ENCODE peak calls at places on chromosomes 7 and 10, in six cellular contexts. One of them, this sample, is unnamed.

GRCh38 chr7:104328970-104329825 is 795 bp downstream of the LHFPL3 start:
- DNase-seq in fibroblast of pulmonary artery: no peak
- DNase-seq in cardiac fibroblast: no peak
- DNase-seq in fibroblast of lung: no peak
- DNase-seq in psoas muscle: no peak
- DNase-seq in Panc1: no peak
- DNase-seq in this sample: no peak

GRCh38 chr10:75137533-75138438 is 26.3 kb downstream of the SAMD8 start:
- DNase-seq in fibroblast of pulmonary artery: no peak
- DNase-seq in cardiac fibroblast: peak; percentile 29
- DNase-seq in fibroblast of lung: peak; percentile 67
- DNase-seq in psoas muscle: no peak
- DNase-seq in Panc1: peak; percentile 24
- DNase-seq in this sample: no peak

GRCh38 chr10:87925570-87925969 is 62.1 kb downstream of the PTEN start:
- DNase-seq in fibroblast of pulmonary artery: peak; percentile 51
- DNase-seq in cardiac fibroblast: peak; percentile 48
- DNase-seq in fibroblast of lung: peak; percentile 57
- DNase-seq in psoas muscle: no peak
- DNase-seq in Panc1: no peak
- DNase-seq in this sample: no peak

GRCh38 chr10:133324198-133324792 is 12.4 kb downstream of the CALY start:
- DNase-seq in fibroblast of pulmonary artery: peak; percentile 42
- DNase-seq in cardiac fibroblast: peak; percentile 63
- DNase-seq in fibroblast of lung: peak; percentile 58
- DNase-seq in psoas muscle: peak; percentile 71
- DNase-seq in Panc1: no peak
- DNase-seq in this sample: no peak

GRCh38 chr7:92717601-92717981 is 118.8 kb downstream of the CDK6 start:
- DNase-seq in fibroblast of pulmonary artery: no peak
- DNase-seq in cardiac fibroblast: no peak
- DNase-seq in fibroblast of lung: peak; percentile 84
- DNase-seq in psoas muscle: no peak
- DNase-seq in Panc1: no peak
- DNase-seq in this sample: no peak

GRCh38 chr7:156903232-156903909 is 10.4 kb upstream of the LMBR1 start:
- DNase-seq in fibroblast of pulmonary artery: peak; percentile 69
- DNase-seq in cardiac fibroblast: peak; percentile 60
- DNase-seq in fibroblast of lung: peak; percentile 75
- DNase-seq in psoas muscle: peak; percentile 65
- DNase-seq in Panc1: no peak
- DNase-seq in this sample: no peak

GRCh38 chr10:6130851-6131470 is 42.1 kb downstream of the RBM17 start:
- DNase-seq in fibroblast of pulmonary artery: no peak
- DNase-seq in cardiac fibroblast: no peak
- DNase-seq in fibroblast of lung: peak; percentile 39
- DNase-seq in psoas muscle: no peak
- DNase-seq in Panc1: no peak
- DNase-seq in this sample: no peak

GRCh38 chr7:98788921-98789320 is 80.9 kb downstream of the TMEM130 start:
- DNase-seq in fibroblast of pulmonary artery: no peak
- DNase-seq in cardiac fibroblast: peak; percentile 56
- DNase-seq in fibroblast of lung: peak; percentile 89
- DNase-seq in psoas muscle: no peak
- DNase-seq in Panc1: no peak
- DNase-seq in this sample: no peak

GRCh38 chr10:13056461-13057077 is 43.4 kb upstream of the OPTN start:
- DNase-seq in fibroblast of pulmonary artery: peak; percentile 31
- DNase-seq in cardiac fibroblast: peak; percentile 43
- DNase-seq in fibroblast of lung: peak; percentile 12
- DNase-seq in psoas muscle: no peak
- DNase-seq in Panc1: no peak
- DNase-seq in this sample: no peak

GRCh38 chr10:86361134-86362128 is 5.2 kb downstream of the GRID1 start:
- DNase-seq in fibroblast of pulmonary artery: no peak
- DNase-seq in cardiac fibroblast: no peak
- DNase-seq in fibroblast of lung: no peak
- DNase-seq in psoas muscle: peak; percentile 14
- DNase-seq in Panc1: no peak
- DNase-seq in this sample: no peak

GRCh38 chr7:29564455-29565185 is 985 bp downstream of the PRR15 start:
- DNase-seq in fibroblast of pulmonary artery: peak; percentile 80
- DNase-seq in cardiac fibroblast: peak; percentile 81
- DNase-seq in fibroblast of lung: peak; percentile 62
- DNase-seq in psoas muscle: peak; percentile 67
- DNase-seq in Panc1: no peak
- DNase-seq in this sample: no peak

GRCh38 chr7:23121175-23121574 is 15.6 kb downstream of the KLHL7 start:
- DNase-seq in fibroblast of pulmonary artery: no peak
- DNase-seq in cardiac fibroblast: no peak
- DNase-seq in fibroblast of lung: no peak
- DNase-seq in psoas muscle: no peak
- DNase-seq in Panc1: no peak
- DNase-seq in this sample: no peak

GRCh38 chr10:131214521-131215244 is 96.8 kb downstream of the TCERG1L start:
- DNase-seq in fibroblast of pulmonary artery: no peak
- DNase-seq in cardiac fibroblast: no peak
- DNase-seq in fibroblast of lung: no peak
- DNase-seq in psoas muscle: peak; percentile 14
- DNase-seq in Panc1: no peak
- DNase-seq in this sample: no peak

GRCh38 chr10:69096045-69096444 is 8.1 kb downstream of the SRGN start:
- DNase-seq in fibroblast of pulmonary artery: no peak
- DNase-seq in cardiac fibroblast: no peak
- DNase-seq in fibroblast of lung: no peak
- DNase-seq in psoas muscle: no peak
- DNase-seq in Panc1: no peak
- DNase-seq in this sample: no peak

GRCh38 chr7:8277394-8277982 is 15.5 kb upstream of the ICA1 start:
- DNase-seq in fibroblast of pulmonary artery: no peak
- DNase-seq in cardiac fibroblast: no peak
- DNase-seq in fibroblast of lung: no peak
- DNase-seq in psoas muscle: no peak
- DNase-seq in Panc1: peak; percentile 24
- DNase-seq in this sample: no peak

GRCh38 chr10:35819736-35820135 is 177.6 kb upstream of the FZD8 start:
- DNase-seq in fibroblast of pulmonary artery: no peak
- DNase-seq in cardiac fibroblast: no peak
- DNase-seq in fibroblast of lung: no peak
- DNase-seq in psoas muscle: no peak
- DNase-seq in Panc1: no peak
- DNase-seq in this sample: no peak

GRCh38 chr7:137169282-137169698 is 174.2 kb downstream of the PTN start:
- DNase-seq in fibroblast of pulmonary artery: peak; percentile 88
- DNase-seq in cardiac fibroblast: peak; percentile 84
- DNase-seq in fibroblast of lung: peak; percentile 78
- DNase-seq in psoas muscle: peak; percentile 45
- DNase-seq in Panc1: peak; percentile 54
- DNase-seq in this sample: no peak

GRCh38 chr7:37824987-37825509 is 23.3 kb upstream of the NME8 start:
- DNase-seq in fibroblast of pulmonary artery: no peak
- DNase-seq in cardiac fibroblast: no peak
- DNase-seq in fibroblast of lung: no peak
- DNase-seq in psoas muscle: no peak
- DNase-seq in Panc1: no peak
- DNase-seq in this sample: no peak

GRCh38 chr10:22372298-22372697 is 27.0 kb downstream of the SPAG6 start:
- DNase-seq in fibroblast of pulmonary artery: no peak
- DNase-seq in cardiac fibroblast: no peak
- DNase-seq in fibroblast of lung: no peak
- DNase-seq in psoas muscle: no peak
- DNase-seq in Panc1: no peak
- DNase-seq in this sample: no peak

GRCh38 chr7:101164071-101164840 is 1.1 kb downstream of the VGF start:
- DNase-seq in fibroblast of pulmonary artery: peak; percentile 66
- DNase-seq in cardiac fibroblast: peak; percentile 72
- DNase-seq in fibroblast of lung: peak; percentile 73
- DNase-seq in psoas muscle: no peak
- DNase-seq in Panc1: no peak
- DNase-seq in this sample: no peak

GRCh38 chr10:77713506-77714280 is 76.1 kb upstream of the KCNMA1 start:
- DNase-seq in fibroblast of pulmonary artery: no peak
- DNase-seq in cardiac fibroblast: no peak
- DNase-seq in fibroblast of lung: peak; percentile 66
- DNase-seq in psoas muscle: no peak
- DNase-seq in Panc1: no peak
- DNase-seq in this sample: no peak

GRCh38 chr7:105932835-105933477 is 30.1 kb upstream of the CDHR3 start:
- DNase-seq in fibroblast of pulmonary artery: peak; percentile 54
- DNase-seq in cardiac fibroblast: peak; percentile 84
- DNase-seq in fibroblast of lung: peak; percentile 80
- DNase-seq in psoas muscle: no peak
- DNase-seq in Panc1: no peak
- DNase-seq in this sample: no peak

GRCh38 chr10:13268841-13269240 is 31.0 kb downstream of the PHYH start:
- DNase-seq in fibroblast of pulmonary artery: peak; percentile 36
- DNase-seq in cardiac fibroblast: peak; percentile 22
- DNase-seq in fibroblast of lung: no peak
- DNase-seq in psoas muscle: no peak
- DNase-seq in Panc1: no peak
- DNase-seq in this sample: no peak

GRCh38 chr10:79293841-79294705 is 53.2 kb upstream of the PPIF start:
- DNase-seq in fibroblast of pulmonary artery: peak; percentile 29
- DNase-seq in cardiac fibroblast: peak; percentile 23
- DNase-seq in fibroblast of lung: peak; percentile 56
- DNase-seq in psoas muscle: no peak
- DNase-seq in Panc1: no peak
- DNase-seq in this sample: no peak

GRCh38 chr7:91533996-91534395 is 269.8 kb downstream of the FZD1 start:
- DNase-seq in fibroblast of pulmonary artery: no peak
- DNase-seq in cardiac fibroblast: no peak
- DNase-seq in fibroblast of lung: no peak
- DNase-seq in psoas muscle: no peak
- DNase-seq in Panc1: no peak
- DNase-seq in this sample: no peak

GRCh38 chr7:106377847-106378361 is 93.1 kb upstream of the NAMPT start:
- DNase-seq in fibroblast of pulmonary artery: no peak
- DNase-seq in cardiac fibroblast: no peak
- DNase-seq in fibroblast of lung: no peak
- DNase-seq in psoas muscle: no peak
- DNase-seq in Panc1: no peak
- DNase-seq in this sample: no peak

GRCh38 chr10:77400041-77400440 is 237.6 kb downstream of the KCNMA1 start:
- DNase-seq in fibroblast of pulmonary artery: no peak
- DNase-seq in cardiac fibroblast: no peak
- DNase-seq in fibroblast of lung: no peak
- DNase-seq in psoas muscle: no peak
- DNase-seq in Panc1: no peak
- DNase-seq in this sample: no peak

GRCh38 chr7:100942038-100942774 is 7.1 kb upstream of the MUC3A start:
- DNase-seq in fibroblast of pulmonary artery: no peak
- DNase-seq in cardiac fibroblast: no peak
- DNase-seq in fibroblast of lung: no peak
- DNase-seq in psoas muscle: no peak
- DNase-seq in Panc1: peak; percentile 59
- DNase-seq in this sample: no peak

GRCh38 chr10:55628260-55628701 is 732.8 kb downstream of the ZWINT start:
- DNase-seq in fibroblast of pulmonary artery: no peak
- DNase-seq in cardiac fibroblast: no peak
- DNase-seq in fibroblast of lung: no peak
- DNase-seq in psoas muscle: no peak
- DNase-seq in Panc1: no peak
- DNase-seq in this sample: no peak

GRCh38 chr10:130398090-130398994 is 262.2 kb downstream of the GLRX3 start:
- DNase-seq in fibroblast of pulmonary artery: no peak
- DNase-seq in cardiac fibroblast: no peak
- DNase-seq in fibroblast of lung: no peak
- DNase-seq in psoas muscle: no peak
- DNase-seq in Panc1: no peak
- DNase-seq in this sample: no peak

GRCh38 chr7:44665531-44666213 is 59.2 kb downstream of the OGDH start:
- DNase-seq in fibroblast of pulmonary artery: peak; percentile 87
- DNase-seq in cardiac fibroblast: peak; percentile 88
- DNase-seq in fibroblast of lung: peak; percentile 93
- DNase-seq in psoas muscle: no peak
- DNase-seq in Panc1: no peak
- DNase-seq in this sample: no peak

GRCh38 chr10:84114088-84114667 is 25.1 kb upstream of the GHITM start:
- DNase-seq in fibroblast of pulmonary artery: peak; percentile 2
- DNase-seq in cardiac fibroblast: no peak
- DNase-seq in fibroblast of lung: no peak
- DNase-seq in psoas muscle: no peak
- DNase-seq in Panc1: no peak
- DNase-seq in this sample: no peak
- TF ChIP-seq CTCF in fibroblast of pulmonary artery: peak; percentile 31
- TF ChIP-seq CTCF in cardiac fibroblast: peak; percentile 16
- TF ChIP-seq CTCF in fibroblast of lung: no peak
- TF ChIP-seq CTCF in psoas muscle: no peak
- TF ChIP-seq CTCF in Panc1: peak; percentile 73
- TF ChIP-seq CTCF in this sample: peak; percentile 33

GRCh38 chr7:140230517-140230861 is 53.7 kb upstream of the KDM7A start:
- DNase-seq in fibroblast of pulmonary artery: no peak
- DNase-seq in cardiac fibroblast: no peak
- DNase-seq in fibroblast of lung: no peak
- DNase-seq in psoas muscle: peak; percentile 67
- DNase-seq in Panc1: no peak
- DNase-seq in this sample: no peak

GRCh38 chr7:140230862-140231778 is 54.3 kb upstream of the KDM7A start:
- DNase-seq in fibroblast of pulmonary artery: peak; percentile 30
- DNase-seq in cardiac fibroblast: peak; percentile 40
- DNase-seq in fibroblast of lung: peak; percentile 14
- DNase-seq in psoas muscle: peak; percentile 58
- DNase-seq in Panc1: no peak
- DNase-seq in this sample: no peak

GRCh38 chr7:140229591-140230516 is 53.1 kb upstream of the KDM7A start:
- DNase-seq in fibroblast of pulmonary artery: no peak
- DNase-seq in cardiac fibroblast: no peak
- DNase-seq in fibroblast of lung: no peak
- DNase-seq in psoas muscle: no peak
- DNase-seq in Panc1: no peak
- DNase-seq in this sample: no peak

GRCh38 chr7:140231779-140232491 is 55.2 kb upstream of the KDM7A start:
- DNase-seq in fibroblast of pulmonary artery: no peak
- DNase-seq in cardiac fibroblast: no peak
- DNase-seq in fibroblast of lung: no peak
- DNase-seq in psoas muscle: no peak
- DNase-seq in Panc1: no peak
- DNase-seq in this sample: no peak

GRCh38 chr7:140229101-140229525 is 52.3 kb upstream of the KDM7A start:
- DNase-seq in fibroblast of pulmonary artery: no peak
- DNase-seq in cardiac fibroblast: no peak
- DNase-seq in fibroblast of lung: no peak
- DNase-seq in psoas muscle: no peak
- DNase-seq in Panc1: no peak
- DNase-seq in this sample: no peak
- H3K4me3 ChIP-seq in fibroblast of pulmonary artery: no peak overlapping the region
- H3K4me3 ChIP-seq in cardiac fibroblast: no peak overlapping the region
- H3K4me3 ChIP-seq in fibroblast of lung: no peak overlapping the region
- H3K4me3 ChIP-seq in psoas muscle: no peak overlapping the region
- H3K4me3 ChIP-seq in Panc1: no peak overlapping the region
- H3K4me3 ChIP-seq in this sample: no peak overlapping the region

GRCh38 chr7:64307254-64308018 is 6.3 kb upstream of the ZNF736 start:
- DNase-seq in fibroblast of pulmonary artery: peak; percentile 92
- DNase-seq in cardiac fibroblast: peak; percentile 89
- DNase-seq in fibroblast of lung: peak; percentile 83
- DNase-seq in psoas muscle: peak; percentile 96
- DNase-seq in Panc1: peak; percentile 96
- DNase-seq in this sample: peak; percentile 95
- TF ChIP-seq CTCF in fibroblast of pulmonary artery: no peak
- TF ChIP-seq CTCF in cardiac fibroblast: no peak
- TF ChIP-seq CTCF in fibroblast of lung: no peak
- TF ChIP-seq CTCF in psoas muscle: no peak
- TF ChIP-seq CTCF in Panc1: no peak
- TF ChIP-seq CTCF in this sample: no peak

GRCh38 chr7:17005277-17005676 is 123.5 kb upstream of the AGR3 start:
- DNase-seq in fibroblast of pulmonary artery: peak; percentile 33
- DNase-seq in cardiac fibroblast: peak; percentile 60
- DNase-seq in fibroblast of lung: no peak
- DNase-seq in psoas muscle: no peak
- DNase-seq in Panc1: no peak
- DNase-seq in this sample: no peak
- H3K4me3 ChIP-seq in fibroblast of pulmonary artery: no peak overlapping the region
- H3K4me3 ChIP-seq in cardiac fibroblast: no peak overlapping the region
- H3K4me3 ChIP-seq in fibroblast of lung: no peak overlapping the region
- H3K4me3 ChIP-seq in psoas muscle: no peak overlapping the region
- H3K4me3 ChIP-seq in Panc1: no peak overlapping the region
- H3K4me3 ChIP-seq in this sample: no peak overlapping the region

This sample was measured in GM12864.